ENCODE peak calls at places on chromosomes 7 and 10, in ten cellular contexts. One of them, this sample, is unnamed.

GRCh38 chr10:52258791-52259427 is 55.2 kb upstream of the DKK1 start:
- DNase-seq in foreskin fibroblast: no peak
- DNase-seq in renal cortical epithelial cell: no peak
- DNase-seq in GM12865: no peak
- DNase-seq in activated T-helper 1 cell treated with Interleukin-2 at 50 U/mL for 16 hours: no peak
- DNase-seq in NB4: no peak
- DNase-seq in HEK293T: no peak
- DNase-seq in left ventricle myocardium inferior: no peak
- DNase-seq in activated naive CD4-positive, alpha-beta T cell treated with anti-CD3 and anti-CD28 coated beads for 36 hours: no peak
- DNase-seq in substantia nigra: no peak
- DNase-seq in this sample: no peak

GRCh38 chr7:151379193-151379520 is 30.7 kb downstream of the WDR86 start:
- DNase-seq in activated T-helper 1 cell treated with Interleukin-2 at 50 U/mL for 16 hours: no peak
- DNase-seq in renal cortical epithelial cell: no peak
- DNase-seq in foreskin fibroblast: no peak
- DNase-seq in HEK293T: no peak
- DNase-seq in GM12865: no peak
- DNase-seq in NB4: no peak
- DNase-seq in left ventricle myocardium inferior: no peak
- DNase-seq in activated naive CD4-positive, alpha-beta T cell treated with anti-CD3 and anti-CD28 coated beads for 36 hours: no peak
- DNase-seq in substantia nigra: no peak
- DNase-seq in this sample: no peak

GRCh38 chr7:38182450-38182849 is 4.4 kb downstream of the STARD3NL start:
- DNase-seq in HEK293T: no peak
- DNase-seq in NB4: no peak
- DNase-seq in substantia nigra: no peak
- DNase-seq in renal cortical epithelial cell: no peak
- DNase-seq in GM12865: no peak
- DNase-seq in activated T-helper 1 cell treated with Interleukin-2 at 50 U/mL for 16 hours: no peak
- DNase-seq in activated naive CD4-positive, alpha-beta T cell treated with anti-CD3 and anti-CD28 coated beads for 36 hours: no peak
- DNase-seq in left ventricle myocardium inferior: no peak
- DNase-seq in foreskin fibroblast: no peak
- DNase-seq in this sample: no peak

GRCh38 chr7:120550494-120551048 is 277.6 kb downstream of the KCND2 start:
- DNase-seq in substantia nigra: no peak
- DNase-seq in HEK293T: no peak
- DNase-seq in GM12865: peak; percentile 38
- DNase-seq in foreskin fibroblast: no peak
- DNase-seq in activated naive CD4-positive, alpha-beta T cell treated with anti-CD3 and anti-CD28 coated beads for 36 hours: no peak
- DNase-seq in activated T-helper 1 cell treated with Interleukin-2 at 50 U/mL for 16 hours: no peak
- DNase-seq in left ventricle myocardium inferior: no peak
- DNase-seq in renal cortical epithelial cell: peak; percentile 15
- DNase-seq in NB4: peak; percentile 87
- DNase-seq in this sample: no peak

GRCh38 chr7:155374276-155375252 is 76.9 kb downstream of the INSIG1 start:
- DNase-seq in foreskin fibroblast: no peak
- DNase-seq in HEK293T: no peak
- DNase-seq in left ventricle myocardium inferior: no peak
- DNase-seq in activated T-helper 1 cell treated with Interleukin-2 at 50 U/mL for 16 hours: no peak
- DNase-seq in GM12865: no peak
- DNase-seq in NB4: no peak
- DNase-seq in renal cortical epithelial cell: no peak
- DNase-seq in activated naive CD4-positive, alpha-beta T cell treated with anti-CD3 and anti-CD28 coated beads for 36 hours: no peak
- DNase-seq in substantia nigra: no peak
- DNase-seq in this sample: no peak

GRCh38 chr7:45394117-45394708 is 180.0 kb upstream of the ADCY1 start:
- DNase-seq in NB4: no peak
- DNase-seq in GM12865: no peak
- DNase-seq in foreskin fibroblast: no peak
- DNase-seq in HEK293T: no peak
- DNase-seq in renal cortical epithelial cell: no peak
- DNase-seq in activated T-helper 1 cell treated with Interleukin-2 at 50 U/mL for 16 hours: no peak
- DNase-seq in substantia nigra: no peak
- DNase-seq in activated naive CD4-positive, alpha-beta T cell treated with anti-CD3 and anti-CD28 coated beads for 36 hours: no peak
- DNase-seq in left ventricle myocardium inferior: no peak
- DNase-seq in this sample: no peak

GRCh38 chr10:76991571-76991970 is 646.0 kb downstream of the KCNMA1 start:
- DNase-seq in NB4: no peak
- DNase-seq in activated T-helper 1 cell treated with Interleukin-2 at 50 U/mL for 16 hours: no peak
- DNase-seq in foreskin fibroblast: no peak
- DNase-seq in renal cortical epithelial cell: no peak
- DNase-seq in HEK293T: no peak
- DNase-seq in GM12865: no peak
- DNase-seq in activated naive CD4-positive, alpha-beta T cell treated with anti-CD3 and anti-CD28 coated beads for 36 hours: no peak
- DNase-seq in substantia nigra: no peak
- DNase-seq in left ventricle myocardium inferior: no peak
- DNase-seq in this sample: no peak

GRCh38 chr7:36961691-36962090 is 237.4 kb upstream of the AOAH start:
- DNase-seq in substantia nigra: no peak
- DNase-seq in renal cortical epithelial cell: no peak
- DNase-seq in HEK293T: no peak
- DNase-seq in activated naive CD4-positive, alpha-beta T cell treated with anti-CD3 and anti-CD28 coated beads for 36 hours: no peak
- DNase-seq in NB4: no peak
- DNase-seq in foreskin fibroblast: no peak
- DNase-seq in activated T-helper 1 cell treated with Interleukin-2 at 50 U/mL for 16 hours: no peak
- DNase-seq in GM12865: peak; percentile 22
- DNase-seq in left ventricle myocardium inferior: no peak
- DNase-seq in this sample: no peak

GRCh38 chr10:46234026-46234425 is 52.8 kb upstream of the ANTXRL start:
- DNase-seq in NB4: no peak
- DNase-seq in activated naive CD4-positive, alpha-beta T cell treated with anti-CD3 and anti-CD28 coated beads for 36 hours: no peak
- DNase-seq in foreskin fibroblast: no peak
- DNase-seq in substantia nigra: no peak
- DNase-seq in left ventricle myocardium inferior: no peak
- DNase-seq in GM12865: no peak
- DNase-seq in activated T-helper 1 cell treated with Interleukin-2 at 50 U/mL for 16 hours: no peak
- DNase-seq in renal cortical epithelial cell: no peak
- DNase-seq in HEK293T: no peak
- DNase-seq in this sample: no peak

GRCh38 chr7:6023974-6024435 is 7.2 kb upstream of the ANKRD61 start:
- DNase-seq in renal cortical epithelial cell: no peak
- DNase-seq in NB4: no peak
- DNase-seq in substantia nigra: no peak
- DNase-seq in HEK293T: no peak
- DNase-seq in activated naive CD4-positive, alpha-beta T cell treated with anti-CD3 and anti-CD28 coated beads for 36 hours: no peak
- DNase-seq in GM12865: no peak
- DNase-seq in left ventricle myocardium inferior: no peak
- DNase-seq in activated T-helper 1 cell treated with Interleukin-2 at 50 U/mL for 16 hours: no peak
- DNase-seq in foreskin fibroblast: no peak
- DNase-seq in this sample: no peak

GRCh38 chr10:7819126-7819470 is 793 bp downstream of the TAF3 start:
- DNase-seq in activated naive CD4-positive, alpha-beta T cell treated with anti-CD3 and anti-CD28 coated beads for 36 hours: peak; percentile 53
- DNase-seq in renal cortical epithelial cell: peak; percentile 45
- DNase-seq in NB4: peak; percentile 61
- DNase-seq in activated T-helper 1 cell treated with Interleukin-2 at 50 U/mL for 16 hours: no peak
- DNase-seq in substantia nigra: peak; percentile 38
- DNase-seq in GM12865: peak; percentile 58
- DNase-seq in foreskin fibroblast: peak; percentile 39
- DNase-seq in HEK293T: peak; percentile 61
- DNase-seq in left ventricle myocardium inferior: peak; percentile 23
- DNase-seq in this sample: peak; percentile 85

GRCh38 chr10:125441151-125441550 is 241.8 kb downstream of the TEX36 start:
- DNase-seq in foreskin fibroblast: peak; percentile 54
- DNase-seq in left ventricle myocardium inferior: no peak
- DNase-seq in activated T-helper 1 cell treated with Interleukin-2 at 50 U/mL for 16 hours: no peak
- DNase-seq in activated naive CD4-positive, alpha-beta T cell treated with anti-CD3 and anti-CD28 coated beads for 36 hours: no peak
- DNase-seq in substantia nigra: no peak
- DNase-seq in NB4: no peak
- DNase-seq in HEK293T: no peak
- DNase-seq in renal cortical epithelial cell: no peak
- DNase-seq in GM12865: no peak
- DNase-seq in this sample: no peak

GRCh38 chr7:32039000-32039756 is 31.0 kb downstream of the PDE1C start:
- DNase-seq in activated T-helper 1 cell treated with Interleukin-2 at 50 U/mL for 16 hours: no peak
- DNase-seq in foreskin fibroblast: no peak
- DNase-seq in NB4: peak; percentile 14
- DNase-seq in renal cortical epithelial cell: no peak
- DNase-seq in GM12865: no peak
- DNase-seq in left ventricle myocardium inferior: no peak
- DNase-seq in activated naive CD4-positive, alpha-beta T cell treated with anti-CD3 and anti-CD28 coated beads for 36 hours: no peak
- DNase-seq in HEK293T: peak; percentile 23
- DNase-seq in substantia nigra: peak; percentile 28
- DNase-seq in this sample: peak; percentile 30

GRCh38 chr10:53646525-53646924 is 873.9 kb upstream of the MBL2 start:
- DNase-seq in activated naive CD4-positive, alpha-beta T cell treated with anti-CD3 and anti-CD28 coated beads for 36 hours: no peak
- DNase-seq in GM12865: no peak
- DNase-seq in renal cortical epithelial cell: no peak
- DNase-seq in substantia nigra: no peak
- DNase-seq in foreskin fibroblast: no peak
- DNase-seq in HEK293T: no peak
- DNase-seq in left ventricle myocardium inferior: no peak
- DNase-seq in activated T-helper 1 cell treated with Interleukin-2 at 50 U/mL for 16 hours: no peak
- DNase-seq in NB4: no peak
- DNase-seq in this sample: no peak

This sample was measured in posterior cingulate gyrus.